ENCODE peak calls at places on chromosomes 5 and 9, in eight cellular contexts. Q is fibroblast of mammary gland, N is DMS153, Z is KBM-7, M is AG10803, H is cardiac fibroblast, R is GM04504, D is NCI-H460. Y is an unnamed sample.

GRCh38 chr5:101543780-101544179 is 640.7 kb upstream of the ST8SIA4 start:
- DNase-seq in R (no peak), M (no peak), N (no peak), H (no peak), Q (peak), Z (no peak), D (no peak), Y (no peak)

GRCh38 chr9:17116400-17116837 is 18.4 kb upstream of the CNTLN start:
- DNase-seq in M (peak), N (peak), Z (peak), Q (peak), R (peak), H (peak), D (peak), Y (no peak)

GRCh38 chr5:138948391-138949222 is 73.5 kb upstream of the LRRTM2 start:
- DNase-seq in Q (no peak), R (no peak), M (no peak), H (no peak), Z (no peak), N (no peak), D (no peak), Y (no peak)

GRCh38 chr5:36273809-36274526 is 27.7 kb downstream of the RANBP3L start:
- DNase-seq in N (no peak), H (no peak), R (no peak), Z (peak), D (no peak), Q (no peak), M (no peak), Y (no peak)

GRCh38 chr9:92097997-92098482 is 17.2 kb downstream of the SPTLC1 start:
- DNase-seq in Q (peak), Z (no peak), N (no peak), M (peak), R (no peak), H (peak), D (peak), Y (no peak)

GRCh38 chr9:20728493-20729220 is 44.6 kb downstream of the FOCAD start:
- DNase-seq in D (no peak), M (peak), N (no peak), Z (peak), H (peak), R (no peak), Q (peak), Y (no peak)

GRCh38 chr9:98410185-98410697 is 154.8 kb upstream of the TBC1D2 start:
- DNase-seq in Q (peak), N (no peak), D (no peak), H (peak), M (peak), R (peak), Z (peak), Y (no peak)

GRCh38 chr5:122311888-122312669 is at the start of gene SNCAIP:
- DNase-seq in R (no peak), H (peak), D (peak), Z (peak), Q (peak), N (no peak), M (peak), Y (no peak)

GRCh38 chr5:140131967-140132409 is 6.3 kb downstream of the IGIP start:
- DNase-seq in M (peak), Q (peak), N (no peak), D (no peak), Z (peak), H (peak), R (peak), Y (no peak)

Y was measured in activated gamma-delta T cell.